ENCODE peak calls at places on chromosome 12, in six cellular contexts. Q, T, V, M, F and K are unnamed samples.
A peak's percentile ranks its signal among the peaks of the same experiment; 100 is the strongest.

GRCh38 chr12:26748412-26748740 is 84.6 kb downstream of the ITPR2 start:
- DNase-seq in Q (no peak), T (no peak), V (no peak), M (no peak), F (no peak), K (no peak)

GRCh38 chr12:4745249-4745648 is 25.0 kb downstream of the GALNT8 start:
- DNase-seq in Q (no peak), T (no peak), V (no peak), M (no peak), F (no peak), K (no peak)

GRCh38 chr12:68344126-68344525 is 12.0 kb upstream of the MDM1 start:
- DNase-seq in Q (no peak), T (no peak), V (no peak), M (no peak), F (no peak), K (no peak)

GRCh38 chr12:78275886-78276285 is 445.2 kb downstream of the NAV3 start:
- DNase-seq in Q (no peak), T (no peak), V (no peak), M (no peak), F (no peak), K (no peak)

GRCh38 chr12:2919249-2919648 is 28.6 kb downstream of the TULP3 start:
- DNase-seq in Q (no peak), T (no peak), V (no peak), M (no peak), F (no peak), K (no peak)

GRCh38 chr12:10607885-10608458 is 5.4 kb downstream of the MAGOHB start:
- DNase-seq in Q (no peak), T (no peak), V (peak; percentile 44), M (no peak), F (no peak), K (no peak)

GRCh38 chr12:93624595-93625294 is 52.3 kb downstream of the SOCS2 start:
- DNase-seq in Q (no peak), T (no peak), V (peak; percentile 86), M (no peak), F (no peak), K (no peak)

GRCh38 chr12:131077931-131078391 is 124.3 kb downstream of the ADGRD1 start:
- DNase-seq in Q (no peak), T (no peak), V (no peak), M (no peak), F (peak; percentile 22), K (no peak)

GRCh38 chr12:38253778-38254177 is 62.8 kb upstream of the ALG10B start:
- DNase-seq in Q (no peak), T (no peak), V (no peak), M (no peak), F (no peak), K (no peak)

DNA sequence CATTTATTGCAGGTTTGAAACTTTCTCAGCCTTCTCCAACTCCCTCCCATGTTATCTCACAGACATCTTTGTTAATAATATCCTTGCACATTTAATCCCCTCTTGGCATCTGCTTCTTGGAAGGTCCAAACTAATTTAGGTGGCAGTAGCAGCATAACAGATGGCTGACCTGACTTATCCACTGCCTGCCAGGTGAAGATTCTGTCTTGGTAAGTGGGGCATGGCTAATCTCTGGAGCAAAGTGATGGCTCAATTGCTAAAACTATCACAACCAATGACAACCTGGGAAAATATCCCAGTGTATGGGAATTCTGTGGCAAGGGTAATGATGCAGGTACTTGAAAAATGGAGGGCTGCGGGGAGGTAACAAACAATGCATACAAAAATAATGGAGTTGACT is 58.2 kb upstream of the ALG10B start:
- DNase-seq in Q (no peak), T (no peak), V (no peak), M (no peak), F (no peak), K (no peak)
- H3K9me3 ChIP-seq in Q (peaks cover 17% of the 10 kb centered on the region), T (no peaks in the 10 kb centered on the region), V (peaks cover 2% of the 10 kb centered on the region), M (no peaks in the 10 kb centered on the region), F (peaks cover 6% of the 10 kb centered on the region), K (no peaks in the 10 kb centered on the region)

DNA sequence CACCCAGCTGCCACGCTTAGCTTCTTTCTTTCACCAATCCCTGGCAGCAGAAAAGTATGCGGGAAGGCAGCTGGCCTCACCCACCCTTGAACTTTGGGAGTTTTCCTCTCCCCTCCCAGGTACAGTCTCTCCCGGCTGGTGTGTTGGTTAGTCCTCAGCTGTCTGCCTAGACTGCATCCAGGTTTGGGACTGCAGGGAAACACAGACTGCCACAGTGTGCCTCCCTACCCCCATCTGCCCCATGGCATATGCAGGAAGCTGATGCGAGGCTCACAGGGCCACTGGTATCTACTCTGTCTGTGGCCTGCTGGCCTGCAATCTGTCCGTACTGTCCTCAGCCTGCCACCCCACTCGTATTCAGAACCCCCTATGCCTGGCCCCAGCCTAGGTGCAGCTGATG is 2.1 kb downstream of the CD9 start:
- DNase-seq in Q (peak; percentile 63), T (no peak), V (no peak), M (no peak), F (no peak), K (no peak)
- H3K4me1 ChIP-seq in Q (peaks cover 60% of the 10 kb centered on the region), T (peaks cover 7% of the 10 kb centered on the region), V (peaks cover 22% of the 10 kb centered on the region), M (peaks cover 51% of the 10 kb centered on the region), F (peaks cover 66% of the 10 kb centered on the region), K (peaks cover 17% of the 10 kb centered on the region)

DNA sequence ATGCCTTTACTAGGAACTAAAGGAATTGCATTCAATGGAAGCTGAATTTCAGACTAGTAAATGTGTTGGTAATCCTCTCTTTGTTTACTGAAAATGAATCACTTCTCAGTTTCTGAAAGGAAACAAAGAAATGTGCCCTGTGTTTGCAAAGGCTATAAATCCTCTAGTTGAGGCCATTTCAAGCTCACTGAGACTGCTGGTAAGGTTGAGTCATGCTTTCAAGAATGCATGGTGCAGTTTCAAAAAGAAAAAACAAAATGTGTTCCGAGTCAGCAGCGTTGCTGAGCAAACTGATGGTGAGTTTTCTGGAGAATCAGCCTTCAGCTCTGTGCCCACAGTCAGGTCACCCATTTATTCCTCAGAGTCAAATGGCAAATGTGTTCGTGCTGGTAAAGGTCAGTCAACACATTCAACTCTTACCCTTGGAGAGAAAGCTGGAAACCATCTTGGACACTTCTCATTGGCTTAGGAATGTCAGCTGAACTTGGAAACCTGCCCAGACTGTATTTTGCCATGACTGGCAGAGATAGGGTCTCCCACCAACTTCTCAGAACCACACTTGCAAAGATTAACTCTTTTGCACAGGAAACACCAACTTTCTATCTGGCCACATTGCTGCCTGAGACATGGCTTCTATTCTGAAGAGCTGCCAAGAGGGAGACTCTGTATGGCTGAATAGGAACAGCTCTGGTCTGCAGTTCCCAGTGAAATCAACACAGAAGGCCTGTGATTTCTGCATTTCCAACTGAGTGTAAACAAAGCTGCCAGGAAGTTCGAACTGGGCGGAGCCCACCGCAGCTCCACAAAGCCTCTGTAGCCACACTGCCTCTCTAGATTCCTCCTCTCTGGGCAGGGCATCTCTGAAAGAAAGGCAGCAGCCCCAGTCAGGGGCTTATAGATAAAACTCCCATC is 484.4 kb downstream of the ATP23 start:
- DNase-seq in Q (peak; percentile 60), T (no peak), V (peak; percentile 86), M (no peak), F (peak; percentile 46), K (no peak)
- H3K4me3 ChIP-seq in Q (no peak overlapping the region), T (no peak overlapping the region), V (peak overlapping the region; percentile 71), M (peak overlapping the region; percentile 40), F (no peak overlapping the region), K (no peak overlapping the region)

GRCh38 chr12:122988036-122988435 is 7.6 kb downstream of the ARL6IP4 start:
- DNase-seq in Q (no peak), T (no peak), V (no peak), M (no peak), F (no peak), K (no peak)
- H3K9me3 ChIP-seq in Q (no peaks in the 10 kb centered on the region), T (no peaks in the 10 kb centered on the region), V (no peaks in the 10 kb centered on the region), M (no peaks in the 10 kb centered on the region), F (no peaks in the 10 kb centered on the region), K (no peaks in the 10 kb centered on the region)

DNA sequence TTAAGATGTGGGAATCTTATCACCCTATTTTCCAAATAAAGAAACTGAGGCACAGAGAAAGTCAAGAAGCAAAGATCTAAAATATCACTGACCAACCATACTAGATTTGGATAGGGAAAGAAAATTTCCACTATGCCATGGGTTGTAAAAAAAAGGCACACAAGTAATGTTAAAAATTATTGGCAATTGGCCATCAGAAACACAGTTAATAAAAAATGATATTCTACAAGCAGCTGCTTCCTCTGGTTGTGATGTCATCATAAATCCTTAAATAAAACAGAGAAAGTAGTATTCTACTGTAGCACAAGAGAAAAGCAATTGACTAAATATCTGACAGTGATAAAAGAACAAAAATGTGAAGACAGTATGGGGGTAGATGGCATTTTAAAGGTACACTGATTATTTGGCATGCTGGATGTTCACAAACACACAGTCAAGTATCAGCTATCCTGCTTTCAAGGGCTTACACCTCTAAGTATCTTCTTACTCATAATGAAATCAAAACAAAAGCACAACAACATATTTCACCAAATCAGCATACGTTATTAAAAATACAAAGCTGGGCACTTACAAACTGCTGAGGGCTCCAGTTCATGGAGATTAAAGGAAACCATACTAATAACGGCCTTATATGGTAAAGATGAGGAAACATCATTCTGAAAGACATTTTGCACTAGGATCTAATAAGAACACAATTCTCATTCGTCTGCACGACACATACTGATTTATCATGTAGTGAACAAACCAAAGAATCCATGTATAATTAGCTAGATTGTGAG is 45.7 kb downstream of the CORO1C start:
- DNase-seq in Q (no peak), T (no peak), V (no peak), M (no peak), F (no peak), K (peak; percentile 34)
- H3K4me1 ChIP-seq in Q (peaks cover 11% of the 10 kb centered on the region), T (peaks cover 33% of the 10 kb centered on the region), V (peaks cover 53% of the 10 kb centered on the region), M (peaks cover 53% of the 10 kb centered on the region), F (peaks cover 9% of the 10 kb centered on the region), K (peaks cover 25% of the 10 kb centered on the region)